ENCODE peak calls at places on chromosomes 4 and X, in four cellular contexts. N, U, A and V are unnamed samples.

GRCh38 chrX:47191331-47191730 is 2.3 kb upstream of the UBA1 start:
- DNase-seq in N (peak; percentile 7), U (peak; percentile 65), A (no peak), V (no peak)

GRCh38 chr4:73815145-73815544 is 21.3 kb upstream of the CXCL6 start:
- DNase-seq in U (no peak), N (peak; percentile 27), A (no peak), V (no peak)

GRCh38 chr4:173442223-173442932 is 43.5 kb upstream of the SCRG1 start:
- DNase-seq in U (no peak), N (no peak), A (no peak), V (no peak)

GRCh38 chr4:133823177-133823576 is 378.4 kb downstream of the PABPC4L start:
- DNase-seq in U (no peak), N (no peak), A (no peak), V (no peak)

GRCh38 chr4:113411496-113411938 is 350.0 kb downstream of the CAMK2D start:
- DNase-seq in U (no peak), A (no peak), N (no peak), V (peak; percentile 35)

GRCh38 chrX:40104649-40105015 is 6.9 kb upstream of the BCOR start:
- DNase-seq in N (no peak), A (no peak), U (peak; percentile 56), V (no peak)

GRCh38 chrX:38138900-38139299 is 81.8 kb downstream of the SRPX start:
- DNase-seq in N (no peak), A (no peak), U (no peak), V (no peak)

GRCh38 chr4:61200195-61200990 is at the start of gene ADGRL3:
- DNase-seq in A (no peak), N (peak; percentile 33), U (peak; percentile 19), V (no peak)

GRCh38 chrX:71366674-71367256 is 608 bp downstream of the TAF1 start:
- DNase-seq in U (peak; percentile 36), N (peak; percentile 1), A (no peak), V (no peak)

GRCh38 chr4:107993969-107994368 is 4.3 kb downstream of the HADH start:
- DNase-seq in A (no peak), U (no peak), N (no peak), V (no peak)

GRCh38 chrX:133983974-133984578 is 1.3 kb downstream of the GPC3 start:
- DNase-seq in U (no peak), A (no peak), N (no peak), V (no peak)

GRCh38 chr4:118772149-118773081 is 63.5 kb downstream of the SEC24D start:
- DNase-seq in U (no peak), A (no peak), N (peak; percentile 40), V (no peak)

GRCh38 chr4:42654606-42655005 is 2.3 kb downstream of the ATP8A1 start:
- DNase-seq in A (no peak), U (no peak), N (no peak), V (peak; percentile 4)

GRCh38 chr4:4387531-4388311 is 819 bp downstream of the NSG1 start:
- DNase-seq in N (no peak), A (no peak), U (no peak), V (no peak)

GRCh38 chrX:2360731-2361130 is 140.0 kb downstream of the DHRSX start:
- DNase-seq in U (no peak), A (no peak), N (no peak), V (no peak)

GRCh38 chr4:89307446-89308160 is at the start of gene GPRIN3:
- DNase-seq in A (no peak), U (peak; percentile 75), N (no peak), V (no peak)

GRCh38 chr4:135724426-135724825 is 1522.8 kb upstream of the PABPC4L start:
- DNase-seq in N (no peak), U (no peak), A (no peak), V (no peak)

GRCh38 chr4:152691761-152692160 is 12.0 kb upstream of the TMEM154 start:
- DNase-seq in U (no peak), A (no peak), N (no peak), V (no peak)

GRCh38 chr4:13711233-13711775 is 83.8 kb upstream of the BOD1L1 start:
- DNase-seq in N (no peak), A (no peak), U (no peak), V (no peak)

GRCh38 chrX:56788717-56789122 is 59.7 kb downstream of the NBDY start:
- DNase-seq in A (no peak), N (no peak), U (no peak), V (no peak)

GRCh38 chrX:17605676-17606075 is 131.6 kb upstream of the SCML1 start:
- DNase-seq in U (no peak), A (no peak), N (no peak), V (no peak)

GRCh38 chrX:30957753-30958152 is 68.7 kb upstream of the TAB3 start:
- DNase-seq in N (no peak), A (no peak), U (no peak), V (no peak)

GRCh38 chr4:38940476-38940875 is 72.9 kb downstream of the FAM114A1 start:
- DNase-seq in U (no peak), N (no peak), A (no peak), V (no peak)

GRCh38 chrX:106168107-106168506 is at the start of gene PWWP3B:
- DNase-seq in U (peak; percentile 45), N (no peak), A (no peak), V (no peak)

GRCh38 chrX:21802054-21802660 is 37.3 kb upstream of the MBTPS2 start:
- DNase-seq in N (no peak), U (no peak), A (no peak), V (no peak)

GRCh38 chr4:108078024-108078733 is 88.5 kb downstream of the HADH start:
- DNase-seq in U (no peak), A (no peak), N (no peak), V (no peak)

GRCh38 chr4:93879919-93880318 is 51.4 kb downstream of the ATOH1 start:
- DNase-seq in N (no peak), U (no peak), A (no peak), V (no peak)